ENCODE peak calls at places on chromosome 13, in six cellular contexts. W is NCI-H1417 treated with DMSO at 0.1 percent for 48 hours; A is midbrain; U is HS-27A; H is stimulated activated CD4-positive, alpha-beta T cell treated with anti-CD3 and anti-CD28 coated beads, TNF-alpha, amount 100 ng/mL, for 4 hours; N is cardiac muscle cell. D is an unnamed sample.

GRCh38 chr13:98549728-98550317 is 27.1 kb downstream of the STK24 start:
- DNase-seq in A (no peak), W (no peak), H (no peak), U (no peak), N (no peak), D (no peak)

GRCh38 chr13:113169277-113170272 is 11.1 kb downstream of the PROZ start:
- DNase-seq in A (no peak), N (no peak), U (no peak), W (no peak), H (no peak), D (no peak)

GRCh38 chr13:31909889-31910551 is 121.6 kb upstream of the FRY start:
- DNase-seq in H (no peak), A (peak), U (peak), W (no peak), N (peak), D (peak)

GRCh38 chr13:93740334-93740733 is 513.7 kb downstream of the GPC6 start:
- DNase-seq in H (no peak), W (no peak), U (no peak), N (no peak), A (no peak), D (no peak)

GRCh38 chr13:90974249-90974954 is 373.1 kb upstream of the MIR17HG start:
- DNase-seq in H (no peak), A (no peak), N (no peak), U (no peak), W (peak), D (no peak)

GRCh38 chr13:73835138-73835721 is 299.0 kb downstream of the KLF12 start:
- DNase-seq in H (no peak), A (peak), U (no peak), W (peak), N (peak), D (no peak)

GRCh38 chr13:28049880-28050871 is 50.2 kb downstream of the FLT3 start:
- DNase-seq in U (no peak), N (no peak), A (no peak), H (no peak), W (no peak), D (no peak)

GRCh38 chr13:70568571-70568970 is 460.3 kb upstream of the KLHL1 start:
- DNase-seq in A (peak), N (peak), W (peak), H (no peak), U (no peak), D (peak)

GRCh38 chr13:96766311-96766710 is 228.0 kb downstream of the OXGR1 start:
- DNase-seq in N (no peak), U (no peak), A (no peak), W (no peak), H (no peak), D (no peak)

GRCh38 chr13:25727250-25727649 is 324.6 kb downstream of the SHISA2 start:
- DNase-seq in U (no peak), N (no peak), A (no peak), W (no peak), H (no peak), D (no peak)

GRCh38 chr13:45749026-45749759 is 47.1 kb downstream of the CBY2 start:
- DNase-seq in N (no peak), W (no peak), U (no peak), H (no peak), A (no peak), D (no peak)

GRCh38 chr13:95451656-95452055 is 100.9 kb upstream of the CLDN10 start:
- DNase-seq in A (no peak), N (no peak), W (no peak), H (no peak), U (no peak), D (no peak)

GRCh38 chr13:93723316-93723715 is 496.7 kb downstream of the GPC6 start:
- DNase-seq in U (no peak), W (no peak), A (no peak), H (no peak), N (peak), D (no peak)

GRCh38 chr13:45807520-45808099 is 43.9 kb downstream of the SIAH3 start:
- DNase-seq in N (peak), A (peak), U (peak), W (peak), H (no peak), D (peak)

GRCh38 chr13:110396476-110396875 is 89.4 kb downstream of the COL4A2 start:
- DNase-seq in U (no peak), A (no peak), H (no peak), N (no peak), W (no peak), D (no peak)

GRCh38 chr13:33548065-33548464 is 262.5 kb upstream of the STARD13 start:
- DNase-seq in W (no peak), U (no peak), A (no peak), H (no peak), N (no peak), D (no peak)

GRCh38 chr13:110561335-110562033 is at the start of gene RAB20:
- DNase-seq in H (peak), N (peak), W (no peak), U (no peak), A (peak), D (peak)

GRCh38 chr13:26561636-26562537 is 4.4 kb downstream of the WASF3 start:
- DNase-seq in U (no peak), N (peak), A (no peak), H (no peak), W (no peak), D (peak)

GRCh38 chr13:60511637-60512036 is 114.6 kb downstream of the TDRD3 start:
- DNase-seq in H (no peak), U (no peak), N (peak), W (no peak), A (no peak), D (no peak)

GRCh38 chr13:82647540-82647939 is 1234.7 kb downstream of the SLITRK1 start:
- DNase-seq in A (no peak), W (no peak), U (no peak), N (no peak), H (no peak), D (no peak)

GRCh38 chr13:112733661-112734379 is 44.0 kb downstream of the ATP11A start:
- DNase-seq in N (no peak), H (no peak), U (no peak), W (peak), A (no peak), D (no peak)

GRCh38 chr13:32264407-32264806 is 50.8 kb downstream of the ZAR1L start:
- DNase-seq in U (no peak), A (no peak), H (no peak), W (no peak), N (peak), D (no peak)